ENCODE peak calls at places on chromosomes 12 and 14, in eight cellular contexts. Y is GM13976, S is ureter, R is uterus, G is astrocyte of the hippocampus, E is KG1, Q is T-cell, P is posterior vena cava. U is an unnamed sample.

GRCh38 chr12:13167226-13167625 is 29.3 kb upstream of the EMP1 start:
- DNase-seq in Y (no peak), S (no peak), R (no peak), G (no peak), E (no peak), Q (no peak), P (no peak), U (no peak)

GRCh38 chr12:104805186-104805585 is 152.9 kb downstream of the SLC41A2 start:
- DNase-seq in Y (no peak), S (no peak), R (no peak), G (peak), E (no peak), Q (no peak), P (no peak), U (no peak)

GRCh38 chr14:36424478-36425102 is 95.4 kb downstream of the NKX2-1 start:
- DNase-seq in Y (no peak), S (no peak), R (no peak), G (no peak), E (no peak), Q (no peak), P (no peak), U (no peak)

GRCh38 chr12:88298761-88299242 is 156.7 kb downstream of the TMTC3 start:
- DNase-seq in Y (no peak), S (no peak), R (no peak), G (peak), E (no peak), Q (no peak), P (no peak), U (no peak)

GRCh38 chr14:75531660-75532317 is 9.5 kb downstream of the BATF start:
- DNase-seq in Y (no peak), S (no peak), R (no peak), G (peak), E (no peak), Q (no peak), P (no peak), U (no peak)

GRCh38 chr14:77707724-77708408 is at the start of the genes ALKBH1 and SLIRP:
- DNase-seq in Y (peak), S (peak), R (peak), G (peak), E (peak), Q (peak), P (peak), U (peak)

GRCh38 chr12:117967512-117967911 is 1.3 kb downstream of the KSR2 start:
- DNase-seq in Y (no peak), S (no peak), R (no peak), G (no peak), E (no peak), Q (no peak), P (no peak), U (no peak)

GRCh38 chr14:38420045-38420444 is 164.2 kb upstream of the CLEC14A start:
- DNase-seq in Y (no peak), S (no peak), R (no peak), G (peak), E (no peak), Q (no peak), P (no peak), U (no peak)

GRCh38 chr12:86669010-86669409 is 412.8 kb upstream of the MGAT4C start:
- DNase-seq in Y (no peak), S (peak), R (no peak), G (no peak), E (no peak), Q (no peak), P (no peak), U (no peak)

GRCh38 chr12:48592591-48593086 is 22.8 kb upstream of the LALBA start:
- DNase-seq in Y (no peak), S (no peak), R (no peak), G (no peak), E (no peak), Q (no peak), P (no peak), U (no peak)

GRCh38 chr14:70782361-70782760 is 27.0 kb downstream of the MAP3K9 start:
- DNase-seq in Y (no peak), S (no peak), R (no peak), G (peak), E (peak), Q (no peak), P (no peak), U (no peak)

GRCh38 chr14:49982522-49982951 is 89.7 kb downstream of the ARF6 start:
- DNase-seq in Y (no peak), S (no peak), R (no peak), G (peak), E (no peak), Q (no peak), P (peak), U (no peak)

GRCh38 chr12:89225808-89226368 is 126.4 kb downstream of the DUSP6 start:
- DNase-seq in Y (no peak), S (peak), R (no peak), G (peak), E (no peak), Q (no peak), P (no peak), U (no peak)

GRCh38 chr12:50922820-50923219 is 29.5 kb upstream of the HIGD1C start:
- DNase-seq in Y (no peak), S (no peak), R (peak), G (no peak), E (no peak), Q (no peak), P (no peak), U (no peak)

GRCh38 chr12:52230364-52231281 is 2.4 kb upstream of the KRT7 start:
- DNase-seq in Y (no peak), S (no peak), R (no peak), G (peak), E (no peak), Q (no peak), P (peak), U (no peak)

GRCh38 chr12:75933136-75933535 is 98.4 kb downstream of the PHLDA1 start:
- DNase-seq in Y (no peak), S (no peak), R (no peak), G (peak), E (no peak), Q (no peak), P (no peak), U (no peak)

GRCh38 chr14:76957224-76957881 is 71.2 kb downstream of the IRF2BPL start:
- DNase-seq in Y (no peak), S (no peak), R (no peak), G (peak), E (no peak), Q (no peak), P (no peak), U (no peak)

GRCh38 chr12:121711925-121712461 is 559 bp upstream of the TMEM120B start:
- DNase-seq in Y (no peak), S (no peak), R (no peak), G (no peak), E (no peak), Q (no peak), P (no peak), U (no peak)

GRCh38 chr14:34766611-34767010 is 52.2 kb upstream of the CFL2 start:
- DNase-seq in Y (no peak), S (no peak), R (no peak), G (peak), E (no peak), Q (no peak), P (no peak), U (no peak)

GRCh38 chr12:81294325-81295190 is 216.7 kb downstream of the ACSS3 start:
- DNase-seq in Y (no peak), S (no peak), R (no peak), G (no peak), E (no peak), Q (no peak), P (no peak), U (no peak)

GRCh38 chr14:105837349-105838063 is 311.1 kb downstream of the TMEM121 start:
- DNase-seq in Y (no peak), S (no peak), R (no peak), G (no peak), E (no peak), Q (no peak), P (no peak), U (no peak)

U was measured in type B pancreatic cell.